ENCODE peak calls at places on chromosomes 16 and 17, in six cellular contexts. R is astrocyte, Q is fibroblast of lung, H is cardiac muscle cell, M is IMR-90, A is right lobe of liver. N is an unnamed sample.

GRCh38 chr17:38566666-38567031 is 39.1 kb downstream of the SRCIN1 start:
- DNase-seq in A (no peak), M (no peak), Q (no peak), H (no peak), R (no peak), N (no peak)

GRCh38 chr16:67163164-67163902 is 1.2 kb upstream of the HSF4 start:
- DNase-seq in A (no peak), H (peak), Q (peak), R (peak), M (peak), N (peak)

GRCh38 chr17:66675991-66676371 is 158.9 kb upstream of the CACNG5 start:
- DNase-seq in M (no peak), Q (peak), R (peak), H (no peak), A (no peak), N (no peak)

GRCh38 chr17:73644145-73645049 is at the start of gene SDK2:
- DNase-seq in H (peak), R (peak), A (no peak), M (no peak), Q (no peak), N (no peak)

GRCh38 chr17:79160980-79161621 is 86.5 kb downstream of the ENGASE start:
- DNase-seq in H (no peak), M (no peak), Q (no peak), A (no peak), R (no peak), N (no peak)

GRCh38 chr17:20226814-20227482 is 217.8 kb downstream of the SPECC1 start:
- DNase-seq in Q (peak), M (peak), R (peak), A (peak), H (peak), N (peak)

GRCh38 chr16:21159281-21159951 is 942 bp downstream of the LDAF1 start:
- DNase-seq in A (no peak), M (no peak), H (peak), R (no peak), Q (peak), N (peak)

GRCh38 chr16:88589441-88589840 is 19.2 kb downstream of the ZC3H18 start:
- DNase-seq in R (no peak), H (no peak), M (no peak), A (no peak), Q (no peak), N (no peak)

GRCh38 chr16:19767497-19767896 is 49.4 kb downstream of the IQCK start:
- DNase-seq in H (no peak), M (no peak), A (no peak), R (no peak), Q (no peak), N (no peak)

GRCh38 chr17:44247346-44248219 is 20.4 kb downstream of the SLC4A1 start:
- DNase-seq in M (no peak), R (no peak), A (peak), H (no peak), Q (no peak), N (no peak)

GRCh38 chr17:2710804-2711607 is 558 bp downstream of the CLUH start:
- DNase-seq in H (peak), A (peak), M (no peak), Q (no peak), R (no peak), N (no peak)

GRCh38 chr16:51416921-51417320 is 265.9 kb upstream of the SALL1 start:
- DNase-seq in Q (peak), M (peak), H (no peak), A (no peak), R (peak), N (no peak)

GRCh38 chr16:72371307-72372081 is 199.5 kb upstream of the PMFBP1 start:
- DNase-seq in M (peak), R (peak), H (peak), Q (peak), A (no peak), N (no peak)

GRCh38 chr17:2034157-2034556 is 4.2 kb downstream of the DPH1 start:
- DNase-seq in A (no peak), H (no peak), R (peak), Q (peak), M (no peak), N (no peak)

GRCh38 chr17:82463881-82464566 is 5.5 kb downstream of the NARF start:
- DNase-seq in Q (no peak), R (no peak), A (no peak), M (no peak), H (no peak), N (no peak)

GRCh38 chr17:42266918-42267766 is 9.0 kb downstream of the STAT5B start:
- DNase-seq in H (no peak), M (peak), R (peak), A (no peak), Q (peak), N (no peak)

GRCh38 chr16:66457888-66458287 is 30.8 kb downstream of the BEAN1 start:
- DNase-seq in M (peak), R (peak), A (no peak), H (no peak), Q (no peak), N (peak)

GRCh38 chr16:15422222-15422621 is 12.2 kb upstream of the BMERB1 start:
- DNase-seq in Q (no peak), M (no peak), H (no peak), A (peak), R (no peak), N (no peak)

GRCh38 chr17:29608986-29609385 is 13.7 kb downstream of the CORO6 start:
- DNase-seq in R (no peak), A (no peak), H (no peak), Q (no peak), M (no peak), N (no peak)

GRCh38 chr16:68235882-68236803 is at the start of gene ESRP2:
- DNase-seq in A (peak), M (no peak), H (peak), Q (no peak), R (no peak), N (peak)

GRCh38 chr16:57383276-57384247 is 11.3 kb downstream of the CX3CL1 start:
- DNase-seq in H (no peak), Q (peak), M (peak), R (peak), A (no peak), N (no peak)

GRCh38 chr16:79598341-79599181 is 2.0 kb downstream of the MAF start:
- DNase-seq in M (no peak), R (peak), A (peak), H (peak), Q (peak), N (peak)

GRCh38 chr16:69193860-69194259 is 6.9 kb downstream of the SNTB2 start:
- DNase-seq in Q (peak), M (peak), H (no peak), R (peak), A (no peak), N (no peak)

GRCh38 chr16:75003931-75004330 is 5.1 kb downstream of the ZNRF1 start:
- DNase-seq in A (no peak), M (no peak), H (no peak), Q (no peak), R (no peak), N (no peak)

GRCh38 chr17:1122681-1123396 is 56.9 kb downstream of the ABR start:
- DNase-seq in Q (peak), M (peak), A (peak), H (peak), R (peak), N (no peak)

GRCh38 chr17:79835953-79836951 is 3.0 kb downstream of the CBX4 start:
- DNase-seq in H (peak), R (no peak), M (peak), Q (peak), A (peak), N (no peak)

GRCh38 chr17:28216528-28216927 is 102.5 kb upstream of the TMEM97 start:
- DNase-seq in A (no peak), H (no peak), Q (peak), M (peak), R (peak), N (no peak)

GRCh38 chr16:68839831-68840230 is 3.5 kb upstream of the TANGO6 start:
- DNase-seq in A (no peak), R (no peak), H (no peak), Q (no peak), M (no peak), N (no peak)

GRCh38 chr16:70391881-70392481 is 45.3 kb downstream of the DDX19A start:
- DNase-seq in M (peak), Q (peak), H (no peak), A (no peak), R (no peak), N (no peak)

GRCh38 chr16:85102106-85102630 is 10.1 kb downstream of the CIBAR2 start:
- DNase-seq in Q (no peak), A (no peak), M (peak), R (peak), H (no peak), N (no peak)

GRCh38 chr17:77778636-77779524 is 179.6 kb upstream of the TNRC6C start:
- DNase-seq in H (no peak), M (no peak), Q (no peak), A (no peak), R (peak), N (peak)
- H3K27ac ChIP-seq in H (no peak), M (no peak), Q (no peak), A (no peak), R (no peak), N (peak)

DNA sequence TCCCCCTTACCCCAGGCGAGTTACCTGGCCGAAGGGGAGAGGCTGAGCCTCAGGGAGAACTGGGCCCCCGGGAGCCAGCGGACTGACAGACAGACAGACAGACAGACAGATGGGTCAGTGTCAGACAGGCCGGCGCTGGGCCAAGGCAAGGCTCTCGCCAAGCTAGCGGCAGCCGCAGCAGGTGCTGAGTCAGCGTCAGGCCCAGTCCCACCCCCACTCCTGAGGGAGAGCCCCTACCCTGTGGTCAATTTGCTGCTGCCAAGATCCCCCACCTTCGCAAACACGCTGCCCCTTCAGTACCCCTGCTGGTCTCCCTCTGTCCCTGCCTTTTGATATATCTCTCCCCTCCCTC is 1.5 kb downstream of the FGF11 start:
- DNase-seq in M (no peak), Q (no peak), H (no peak), A (peak), R (peak), N (no peak)
- TF ChIP-seq CTCF in M (no peak), Q (no peak), H (peak), A (no peak), R (no peak), N (no peak)

GRCh38 chr17:76536511-76537287 is 810 bp downstream of the CYGB start:
- DNase-seq in R (no peak), H (no peak), Q (no peak), A (no peak), M (no peak), N (peak)
- H3K27ac ChIP-seq in R (no peak), H (no peak), Q (no peak), A (no peak), M (no peak), N (peak)

GRCh38 chr17:48767263-48767774 is 38.8 kb upstream of the HOXB13 start:
- DNase-seq in R (no peak), H (no peak), A (no peak), Q (no peak), M (no peak), N (no peak)
- TF ChIP-seq CTCF in R (no peak), H (no peak), A (no peak), Q (no peak), M (no peak), N (no peak)

DNA sequence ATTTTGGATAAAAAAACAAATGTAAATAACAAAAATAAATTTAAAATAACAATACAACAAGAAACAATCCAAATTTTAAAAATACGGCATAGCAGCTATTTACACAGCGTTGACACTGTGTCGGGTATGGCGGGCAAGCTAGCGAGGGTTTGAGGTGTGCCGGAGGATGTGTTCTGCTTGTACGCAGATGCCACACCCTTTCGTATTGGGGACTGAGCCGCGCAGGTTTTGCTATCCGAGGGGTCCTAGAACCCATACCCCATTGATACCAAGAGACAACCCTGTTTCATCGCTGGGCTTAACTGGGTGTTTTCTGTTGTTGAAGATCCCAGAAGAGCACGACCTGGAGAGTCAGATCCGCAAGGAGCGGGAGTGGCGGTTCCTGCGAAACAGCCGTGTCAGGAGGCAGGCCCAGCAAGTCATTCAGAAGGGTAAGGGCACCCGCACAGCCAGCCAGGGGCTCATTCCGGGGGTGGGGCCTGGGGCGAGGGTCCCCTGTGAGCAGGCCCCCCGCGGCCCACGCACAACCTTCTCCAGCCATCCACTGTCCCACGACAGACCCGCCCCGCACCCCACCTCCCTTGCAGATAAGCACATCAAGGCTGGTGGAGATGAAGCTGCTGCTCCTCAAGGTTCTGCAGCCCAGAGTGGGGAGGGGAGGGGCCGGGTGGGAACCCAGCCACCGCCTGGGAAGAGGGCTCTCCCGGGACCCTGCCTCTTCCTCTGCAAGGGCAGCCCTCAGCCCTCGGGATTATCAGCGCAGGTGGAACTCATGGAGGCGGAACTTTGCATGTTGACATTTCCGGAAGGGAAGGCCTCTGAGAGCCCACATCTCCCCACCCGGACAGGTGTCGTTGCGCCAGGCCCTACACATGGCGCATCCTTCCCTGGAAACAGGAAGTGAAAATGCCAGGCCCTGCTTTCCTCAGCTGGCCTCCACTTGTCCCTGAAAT is 51.2 kb upstream of the CHMP6 start:
- DNase-seq in M (no peak), H (no peak), Q (no peak), R (no peak), A (no peak), N (no peak)
- H3K27ac ChIP-seq in M (no peak), H (no peak), Q (no peak), R (no peak), A (no peak), N (no peak)

N was measured in coronary artery.